ENCODE peak calls at places on chromosomes 5 and 9, in nine cellular contexts. M, V, P, B, L, Q, S, H and E are unnamed samples.

GRCh38 chr5:125302577-125302976 is 556.1 kb upstream of the ZNF608 start:
- DNase-seq in B (no peak), S (no peak), P (no peak), V (no peak), L (no peak), Q (no peak), M (no peak), H (no peak), E (no peak)

GRCh38 chr5:13478831-13479465 is 465.5 kb downstream of the DNAH5 start:
- DNase-seq in S (no peak), V (peak; percentile 23), L (peak; percentile 77), M (no peak), H (no peak), P (no peak), B (peak; percentile 82), Q (no peak), E (no peak)

GRCh38 chr5:133669472-133669871 is 57.1 kb upstream of the FSTL4 start:
- DNase-seq in M (no peak), L (no peak), Q (no peak), H (no peak), P (no peak), S (no peak), V (no peak), B (peak; percentile 9), E (no peak)

GRCh38 chr9:116208417-116209232 is 55.0 kb downstream of the PAPPA start:
- DNase-seq in V (no peak), H (no peak), B (no peak), M (no peak), S (no peak), P (no peak), L (no peak), Q (no peak), E (no peak)

GRCh38 chr5:6185574-6185973 is 192.8 kb downstream of the MED10 start:
- DNase-seq in L (no peak), S (no peak), V (no peak), B (no peak), P (no peak), M (no peak), Q (no peak), H (no peak), E (no peak)

GRCh38 chr9:87725900-87726709 is at the start of gene CTSL:
- DNase-seq in Q (peak; percentile 14), H (peak; percentile 82), V (peak; percentile 84), S (peak; percentile 96), M (peak; percentile 89), P (peak; percentile 93), L (peak; percentile 93), B (peak; percentile 97), E (peak; percentile 92)

GRCh38 chr5:35853652-35854051 is 3.0 kb upstream of the IL7R start:
- DNase-seq in M (no peak), Q (no peak), B (no peak), H (no peak), P (no peak), V (no peak), L (no peak), S (no peak), E (peak; percentile 72)

GRCh38 chr5:9104576-9105339 is 441.1 kb downstream of the SEMA5A start:
- DNase-seq in V (no peak), B (no peak), L (no peak), S (no peak), M (no peak), H (no peak), Q (no peak), P (no peak), E (no peak)

GRCh38 chr5:172129174-172129764 is 58.8 kb downstream of the STK10 start:
- DNase-seq in H (no peak), P (peak; percentile 83), M (peak; percentile 85), S (no peak), V (no peak), L (no peak), Q (no peak), B (no peak), E (peak; percentile 56)
- H3K36me3 ChIP-seq in H (no peaks in the 10 kb centered on the region), P (peaks cover 29% of the 10 kb centered on the region), M (no peaks in the 10 kb centered on the region), S (no peaks in the 10 kb centered on the region), V (no peaks in the 10 kb centered on the region), L (no peaks in the 10 kb centered on the region), Q (no peaks in the 10 kb centered on the region), B (no peaks in the 10 kb centered on the region), E (peaks cover 17% of the 10 kb centered on the region)

GRCh38 chr5:140391732-140392131 is 9.9 kb upstream of the ANKHD1 start:
- DNase-seq in H (no peak), Q (no peak), S (no peak), B (no peak), L (no peak), P (no peak), V (no peak), M (no peak), E (no peak)
- H3K4me1 ChIP-seq in H (no peaks in the 10 kb centered on the region), Q (peaks cover 11% of the 10 kb centered on the region), S (no peaks in the 10 kb centered on the region), B (no peaks in the 10 kb centered on the region), L (no peaks in the 10 kb centered on the region), P (no peaks in the 10 kb centered on the region), V (no peaks in the 10 kb centered on the region), M (no peaks in the 10 kb centered on the region), E (no peaks in the 10 kb centered on the region)

GRCh38 chr9:128947423-128948310 is at the start of the genes DOLK and NUP188:
- DNase-seq in M (peak; percentile 99), H (peak; percentile 93), P (peak; percentile 100), S (peak; percentile 98), L (peak; percentile 95), Q (peak; percentile 55), B (peak; percentile 99), V (peak; percentile 99), E (peak; percentile 97)

GRCh38 chr9:128946544-128946943 is 859 bp downstream of the DOLK start:
- DNase-seq in B (no peak), V (no peak), M (no peak), Q (no peak), L (no peak), H (no peak), P (no peak), S (no peak), E (no peak)

GRCh38 chr9:128945798-128946501 is 1.5 kb downstream of the DOLK start:
- DNase-seq in Q (no peak), V (no peak), S (no peak), B (no peak), H (peak; percentile 15), L (no peak), P (no peak), M (peak; percentile 67), E (no peak)

GRCh38 chr9:128943832-128944620 is 3.4 kb downstream of the DOLK start:
- DNase-seq in V (no peak), M (peak; percentile 55), P (no peak), H (peak; percentile 5), S (peak; percentile 7), L (no peak), B (no peak), Q (no peak), E (no peak)

GRCh38 chr9:128946945-128947422 is 419 bp downstream of the DOLK start:
- DNase-seq in Q (no peak), H (peak; percentile 30), B (no peak), V (no peak), L (peak; percentile 29), S (no peak), M (no peak), P (no peak), E (peak; percentile 63)
- H3K36me3 ChIP-seq in Q (no peaks in the 10 kb centered on the region), H (no peaks in the 10 kb centered on the region), B (peaks cover 24% of the 10 kb centered on the region), V (peaks cover 18% of the 10 kb centered on the region), L (no peaks in the 10 kb centered on the region), S (no peaks in the 10 kb centered on the region), M (no peaks in the 10 kb centered on the region), P (peaks cover 20% of the 10 kb centered on the region), E (peaks cover 30% of the 10 kb centered on the region)

DNA sequence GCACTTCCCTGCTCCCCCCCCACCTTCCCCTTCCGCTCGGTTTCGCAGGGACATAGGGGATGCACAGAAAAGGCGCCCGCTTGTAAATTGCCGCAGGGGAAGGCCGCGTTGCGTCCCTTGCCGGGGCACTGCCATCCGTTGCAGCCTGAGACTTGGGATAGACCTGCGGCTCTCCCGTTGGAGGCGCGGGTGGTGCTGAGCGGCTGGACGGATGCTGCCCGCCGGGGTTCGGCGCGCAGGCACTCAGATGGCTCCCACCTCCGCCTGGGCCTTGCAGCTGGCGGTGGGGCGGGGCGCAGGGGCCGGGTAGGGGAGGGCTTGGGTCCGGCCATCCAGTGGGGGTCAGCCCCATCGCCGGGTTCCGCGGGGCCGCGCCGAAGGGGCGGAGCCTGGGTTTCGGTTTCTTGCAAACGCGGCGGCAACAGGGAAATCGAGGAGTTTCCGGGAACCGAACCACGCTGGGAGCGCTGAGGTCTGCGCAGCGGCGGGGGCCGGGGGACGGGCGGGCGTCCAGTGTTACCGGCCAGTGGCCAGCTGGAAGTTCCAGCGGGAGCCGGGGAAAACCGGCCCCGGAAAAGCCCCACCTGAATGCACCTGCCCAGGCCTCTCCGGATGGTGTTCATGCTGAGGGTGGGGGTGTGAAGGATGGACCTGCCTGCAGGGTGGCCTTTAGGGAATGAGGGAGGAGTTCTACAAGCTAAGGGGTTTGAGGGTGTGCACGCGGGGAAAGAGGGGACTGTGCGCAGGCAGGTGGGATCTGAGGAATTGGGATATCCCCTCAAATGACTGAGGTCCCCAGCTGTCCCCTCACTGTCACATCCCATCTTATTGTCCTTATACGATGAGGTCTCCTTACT is 6.3 kb upstream of the IRF1 start:
- DNase-seq in S (peak; percentile 89), P (peak; percentile 99), V (peak; percentile 64), B (peak; percentile 96), Q (peak; percentile 52), L (peak; percentile 82), H (peak; percentile 81), M (peak; percentile 97), E (peak; percentile 96)
- H3K4me1 ChIP-seq in S (no peaks in the 10 kb centered on the region), P (peaks cover 86% of the 10 kb centered on the region), V (peaks cover 4% of the 10 kb centered on the region), B (no peaks in the 10 kb centered on the region), Q (peaks cover 74% of the 10 kb centered on the region), L (peaks cover 7% of the 10 kb centered on the region), H (peaks cover 9% of the 10 kb centered on the region), M (peaks cover 99% of the 10 kb centered on the region), E (peaks cover 60% of the 10 kb centered on the region)

DNA sequence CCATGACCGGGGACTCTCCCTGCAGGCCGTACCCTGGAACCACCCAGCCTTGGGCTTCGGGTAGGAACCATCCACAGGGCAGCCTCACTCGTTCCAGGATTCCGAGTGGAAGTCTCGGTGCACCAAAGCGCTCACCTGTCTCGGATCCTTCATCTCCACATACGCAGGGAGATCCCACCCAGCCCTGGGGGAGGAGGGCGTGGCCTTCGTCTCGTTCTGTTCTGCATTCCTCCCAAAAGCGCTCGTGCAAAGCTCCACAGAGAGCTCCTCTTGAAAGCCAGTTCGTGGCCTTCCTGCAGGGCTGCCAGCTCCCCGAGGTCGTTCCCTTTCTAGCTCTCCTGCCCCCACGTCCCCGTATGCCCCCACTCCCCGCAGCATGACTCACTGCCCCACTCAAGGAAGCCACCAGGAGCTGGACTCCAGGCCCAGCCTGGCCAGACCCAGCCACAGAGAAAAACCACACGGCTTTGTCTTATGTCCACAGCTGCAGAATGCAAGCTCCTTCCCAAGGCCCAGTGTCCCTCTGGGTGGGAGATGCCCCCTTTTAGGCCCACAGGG is 65.0 kb upstream of the SARDH start:
- DNase-seq in P (no peak), L (no peak), B (no peak), Q (no peak), S (no peak), M (no peak), H (no peak), V (no peak), E (no peak)
- H3K36me3 ChIP-seq in P (peaks cover 37% of the 10 kb centered on the region), L (no peaks in the 10 kb centered on the region), B (no peaks in the 10 kb centered on the region), Q (no peaks in the 10 kb centered on the region), S (no peaks in the 10 kb centered on the region), M (no peaks in the 10 kb centered on the region), H (no peaks in the 10 kb centered on the region), V (peaks cover 40% of the 10 kb centered on the region), E (peaks cover 31% of the 10 kb centered on the region)